ENCODE peak calls at places on chromosome 5, in six cellular contexts. J is neuronal stem cell, H is mesendoderm, T is H1, I is IMR-90, L is H9. O is an unnamed sample. For H3K79me1, the result is how much of the 10 kb centered on the place peaks cover.

GRCh38 chr5:158725223-158725825 is 374.4 kb downstream of the EBF1 start:
- DNase-seq in J (no peak), H (no peak), T (no peak), I (no peak), L (no peak), O (no peak)

GRCh38 chr5:174800435-174800834 is 76.1 kb downstream of the MSX2 start:
- DNase-seq in J (no peak), H (no peak), T (no peak), I (no peak), L (no peak), O (no peak)

GRCh38 chr5:89901983-89902382 is 507.6 kb downstream of the CETN3 start:
- DNase-seq in J (no peak), H (no peak), T (no peak), I (no peak), L (no peak), O (no peak)

GRCh38 chr5:181140766-181141165 is 6.6 kb upstream of the OR2V2 start:
- DNase-seq in J (no peak), H (no peak), T (no peak), I (no peak), L (no peak), O (no peak)

GRCh38 chr5:97101189-97101910 is 41.1 kb downstream of the LIX1 start:
- DNase-seq in J (no peak), H (no peak), T (no peak), I (peak), L (no peak), O (peak)

GRCh38 chr5:172956936-172957335 is 2.3 kb upstream of the RPL26L1 start:
- DNase-seq in J (no peak), H (no peak), T (no peak), I (no peak), L (no peak), O (no peak)

GRCh38 chr5:180286-180918 is 10.9 kb upstream of the LRRC14B start:
- DNase-seq in J (no peak), H (peak), T (no peak), I (no peak), L (no peak), O (no peak)

GRCh38 chr5:14218897-14219573 is 75.9 kb downstream of the TRIO start:
- DNase-seq in J (no peak), H (no peak), T (no peak), I (peak), L (no peak), O (peak)

GRCh38 chr5:43658499-43658898 is 55.5 kb downstream of the NNT start:
- DNase-seq in J (no peak), H (no peak), T (no peak), I (peak), L (no peak), O (peak)

GRCh38 chr5:176632777-176633176 is 2.3 kb downstream of the EIF4E1B start:
- DNase-seq in J (no peak), H (no peak), T (no peak), I (no peak), L (no peak), O (no peak)

GRCh38 chr5:145978672-145979071 is 42.3 kb downstream of the SH3RF2 start:
- DNase-seq in J (no peak), H (peak), T (no peak), I (no peak), L (no peak), O (no peak)

GRCh38 chr5:159094745-159095144 is 5.0 kb downstream of the EBF1 start:
- DNase-seq in J (no peak), H (peak), T (no peak), I (peak), L (peak), O (peak)

GRCh38 chr5:11903121-11903613 is 1.1 kb downstream of the CTNND2 start:
- DNase-seq in J (peak), H (peak), T (no peak), I (no peak), L (peak), O (peak)

GRCh38 chr5:88691945-88692868 is 190.8 kb downstream of the MEF2C start:
- DNase-seq in J (no peak), H (peak), T (peak), I (no peak), L (peak), O (no peak)

GRCh38 chr5:109703827-109704226 is 14.1 kb downstream of the MAN2A1 start:
- DNase-seq in J (no peak), H (no peak), T (no peak), I (peak), L (no peak), O (no peak)

GRCh38 chr5:96616801-96617200 is 45.4 kb upstream of the CAST start:
- DNase-seq in J (no peak), H (no peak), T (no peak), I (no peak), L (no peak), O (no peak)

GRCh38 chr5:5638193-5638592 is 215.7 kb downstream of the ICE1 start:
- DNase-seq in J (no peak), H (peak), T (no peak), I (no peak), L (no peak), O (no peak)

GRCh38 chr5:138536665-138537315 is 6.2 kb downstream of the ETF1 start:
- DNase-seq in J (no peak), H (peak), T (peak), I (no peak), L (no peak), O (peak)

GRCh38 chr5:106076655-106077054 is 1594.1 kb downstream of the EFNA5 start:
- DNase-seq in J (no peak), H (no peak), T (no peak), I (no peak), L (no peak), O (no peak)

GRCh38 chr5:65808261-65808741 is 86.3 kb downstream of the NLN start:
- DNase-seq in J (no peak), H (no peak), T (no peak), I (peak), L (no peak), O (no peak)

GRCh38 chr5:168005093-168005492 is 286.4 kb upstream of the WWC1 start:
- DNase-seq in J (no peak), H (no peak), T (no peak), I (no peak), L (no peak), O (no peak)

GRCh38 chr5:95178046-95178651 is 106.7 kb downstream of the MCTP1 start:
- DNase-seq in J (peak), H (peak), T (peak), I (no peak), L (peak), O (peak)

GRCh38 chr5:155189981-155190380 is 176.4 kb downstream of the KIF4B start:
- DNase-seq in J (peak), H (no peak), T (no peak), I (no peak), L (no peak), O (no peak)

GRCh38 chr5:146947181-146947941 is 68.8 kb upstream of the PPP2R2B start:
- DNase-seq in J (peak), H (peak), T (no peak), I (peak), L (no peak), O (peak)

GRCh38 chr5:91359957-91360609 is 23.0 kb downstream of the ARRDC3 start:
- DNase-seq in J (no peak), H (no peak), T (no peak), I (no peak), L (no peak), O (no peak)

GRCh38 chr5:16936150-16937022 is at the start of gene MYO10:
- DNase-seq in J (peak), H (peak), T (peak), I (peak), L (peak), O (peak)

GRCh38 chr5:111237470-111237869 is 13.3 kb downstream of the CAMK4 start:
- DNase-seq in J (no peak), H (no peak), T (no peak), I (peak), L (no peak), O (peak)

GRCh38 chr5:33832904-33833575 is 58.8 kb downstream of the ADAMTS12 start:
- DNase-seq in J (no peak), H (no peak), T (no peak), I (peak), L (no peak), O (peak)

GRCh38 chr5:124580925-124581821 is 165.3 kb downstream of the ZNF608 start:
- DNase-seq in J (peak), H (peak), T (peak), I (no peak), L (peak), O (no peak)
- H3K18ac ChIP-seq in J (peak), H (peak), T (peak), I (no peak), L (peak), O (peak)

GRCh38 chr5:134437340-134438267 is 25.9 kb upstream of the CDKN2AIPNL start:
- DNase-seq in J (no peak), H (no peak), T (no peak), I (peak), L (no peak), O (no peak)
- H3K27ac ChIP-seq in J (no peak), H (no peak), T (no peak), I (peak), L (no peak), O (peak)

GRCh38 chr5:150642567-150642927 is 2.1 kb downstream of the SYNPO start:
- DNase-seq in J (no peak), H (peak), T (no peak), I (peak), L (no peak), O (peak)

GRCh38 chr5:150644496-150644895 is 4.0 kb downstream of the SYNPO start:
- DNase-seq in J (no peak), H (no peak), T (no peak), I (no peak), L (no peak), O (peak)

GRCh38 chr5:150645070-150645700 is 4.7 kb downstream of the SYNPO start:
- DNase-seq in J (peak), H (peak), T (no peak), I (peak), L (no peak), O (peak)

GRCh38 chr5:150642991-150643710 is 2.7 kb downstream of the SYNPO start:
- DNase-seq in J (no peak), H (no peak), T (no peak), I (no peak), L (no peak), O (peak)

GRCh38 chr5:150644058-150644457 is 3.6 kb downstream of the SYNPO start:
- DNase-seq in J (no peak), H (peak), T (no peak), I (no peak), L (no peak), O (no peak)
- H3K79me1 ChIP-seq in J (under half), H (under half), T (under half), I (half or more), L (under half), O (under half)

DNA sequence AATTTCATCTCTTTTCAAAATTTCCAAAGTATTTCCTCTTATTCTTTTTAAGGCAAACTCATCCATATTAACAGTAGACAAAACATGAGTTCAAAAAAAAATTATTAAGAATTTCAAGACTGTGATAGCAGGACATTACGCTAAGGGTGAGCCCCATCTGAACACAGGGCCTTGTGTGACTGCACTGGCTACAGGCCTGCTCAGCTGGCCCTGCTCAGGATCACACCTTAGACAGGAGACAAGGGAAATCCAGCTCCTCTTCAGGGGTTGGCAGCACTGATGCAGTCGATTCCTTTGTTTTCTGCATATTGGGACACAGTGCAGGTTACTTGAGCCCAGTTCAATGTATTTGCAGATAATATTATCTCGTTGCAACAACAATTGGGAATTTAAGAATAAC is 444.7 kb downstream of the PLK2 start:
- DNase-seq in J (no peak), H (no peak), T (no peak), I (no peak), L (no peak), O (peak)
- H3K18ac ChIP-seq in J (no peak), H (no peak), T (no peak), I (no peak), L (no peak), O (no peak)

GRCh38 chr5:3913264-3913663 is 317.6 kb downstream of the IRX1 start:
- DNase-seq in J (no peak), H (no peak), T (no peak), I (no peak), L (no peak), O (no peak)

GRCh38 chr5:3905521-3905920 is 309.9 kb downstream of the IRX1 start:
- DNase-seq in J (no peak), H (no peak), T (no peak), I (no peak), L (no peak), O (no peak)

GRCh38 chr5:3912790-3913189 is 317.2 kb downstream of the IRX1 start:
- DNase-seq in J (no peak), H (no peak), T (no peak), I (no peak), L (no peak), O (no peak)

DNA sequence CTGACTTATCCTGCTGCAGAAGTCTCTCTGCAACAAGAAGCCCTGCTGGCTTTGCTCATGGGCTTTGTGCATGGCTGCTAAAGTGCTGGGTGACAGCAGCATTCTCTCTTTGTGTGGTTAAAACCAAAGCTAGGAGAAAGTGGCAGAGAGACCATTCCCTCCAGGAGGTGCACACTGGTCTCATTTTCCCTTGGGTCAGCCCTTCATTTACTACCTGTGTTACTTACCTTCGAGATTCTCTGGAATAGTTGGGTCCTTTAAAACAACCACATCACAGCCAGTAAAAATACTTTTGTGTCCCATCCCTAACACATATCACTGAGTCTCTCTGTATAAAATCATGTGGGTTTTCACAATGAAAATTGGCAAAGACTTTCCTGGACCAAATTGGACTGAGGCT is 315.5 kb downstream of the IRX1 start:
- DNase-seq in J (no peak), H (no peak), T (no peak), I (no peak), L (no peak), O (no peak)
- H3K27ac ChIP-seq in J (no peak), H (no peak), T (no peak), I (no peak), L (no peak), O (no peak)

O was measured in mesenchymal stem cell.